ENCODE peak calls at places on chromosomes 12 and 14, in five cellular contexts. R is cardiac muscle cell, L is K562, E is ovary, V is trophoblast cell. W is an unnamed sample. For H3K4me1, the result is how much of the 10 kb centered on the place peaks cover.

GRCh38 chr12:108117163-108117849 is 11.8 kb upstream of the WSCD2 start:
- DNase-seq in R (no peak), L (peak), E (no peak), V (no peak), W (no peak)

GRCh38 chr12:230925-231671 is 17.1 kb upstream of the SLC6A12 start:
- DNase-seq in R (no peak), L (no peak), E (no peak), V (no peak), W (no peak)

GRCh38 chr12:81520064-81520945 is 238.8 kb downstream of the PPFIA2 start:
- DNase-seq in R (no peak), L (no peak), E (no peak), V (no peak), W (no peak)

GRCh38 chr14:77151918-77152588 is 10.5 kb upstream of the ZDHHC22 start:
- DNase-seq in R (peak), L (no peak), E (no peak), V (peak), W (peak)

GRCh38 chr12:133081408-133081806 is 684 bp downstream of the ZNF140 start:
- DNase-seq in R (no peak), L (no peak), E (peak), V (no peak), W (peak)

GRCh38 chr12:50922820-50923219 is 29.5 kb upstream of the HIGD1C start:
- DNase-seq in R (peak), L (no peak), E (no peak), V (no peak), W (no peak)

GRCh38 chr14:56338674-56339073 is 220.5 kb downstream of the PELI2 start:
- DNase-seq in R (no peak), L (no peak), E (no peak), V (no peak), W (no peak)

GRCh38 chr12:12441891-12442461 is 85.1 kb downstream of the BORCS5 start:
- DNase-seq in R (peak), L (no peak), E (no peak), V (peak), W (no peak)

GRCh38 chr12:45388545-45388944 is 172.7 kb downstream of the ANO6 start:
- DNase-seq in R (peak), L (peak), E (no peak), V (peak), W (no peak)

GRCh38 chr12:123085730-123086487 is 65.0 kb downstream of the PITPNM2 start:
- DNase-seq in R (no peak), L (no peak), E (no peak), V (peak), W (peak)

GRCh38 chr14:78983126-78983525 is 813.0 kb downstream of the NRXN3 start:
- DNase-seq in R (peak), L (no peak), E (no peak), V (no peak), W (no peak)

GRCh38 chr12:23921099-23921846 is 28.2 kb downstream of the SOX5 start:
- DNase-seq in R (peak), L (no peak), E (no peak), V (no peak), W (no peak)

GRCh38 chr12:52486166-52487105 is 6.6 kb downstream of the KRT6A start:
- DNase-seq in R (no peak), L (no peak), E (no peak), V (no peak), W (no peak)

GRCh38 chr12:33614630-33615029 is 175.0 kb upstream of the SYT10 start:
- DNase-seq in R (no peak), L (no peak), E (no peak), V (no peak), W (no peak)

GRCh38 chr12:76470028-76470939 is 89.3 kb downstream of the OSBPL8 start:
- DNase-seq in R (peak), L (peak), E (no peak), V (peak), W (no peak)

GRCh38 chr12:121059031-121059898 is 20.2 kb upstream of the OASL start:
- DNase-seq in R (no peak), L (no peak), E (no peak), V (no peak), W (no peak)

GRCh38 chr14:61812347-61813100 is 50.3 kb downstream of the SNAPC1 start:
- DNase-seq in R (peak), L (no peak), E (peak), V (no peak), W (no peak)

GRCh38 chr14:75279153-75279738 is 618 bp downstream of the FOS start:
- DNase-seq in R (peak), L (peak), E (peak), V (no peak), W (peak)

GRCh38 chr14:90453401-90453951 is 56.6 kb downstream of the CALM1 start:
- DNase-seq in R (peak), L (no peak), E (peak), V (no peak), W (no peak)

GRCh38 chr12:75933136-75933535 is 98.4 kb downstream of the PHLDA1 start:
- DNase-seq in R (peak), L (no peak), E (no peak), V (peak), W (no peak)

GRCh38 chr14:82710257-82710841 is 1176.7 kb upstream of the SEL1L start:
- DNase-seq in R (peak), L (peak), E (peak), V (peak), W (no peak)

GRCh38 chr14:105485720-105486332 is 860 bp upstream of the CRIP1 start:
- DNase-seq in R (peak), L (peak), E (no peak), V (peak), W (no peak)

GRCh38 chr12:46675736-46676135 is 150.1 kb downstream of the SLC38A4 start:
- DNase-seq in R (peak), L (no peak), E (peak), V (peak), W (no peak)

GRCh38 chr12:12533238-12533829 is 29.3 kb downstream of the DUSP16 start:
- DNase-seq in R (peak), L (peak), E (peak), V (peak), W (no peak)

GRCh38 chr12:118374909-118375308 is 1.4 kb upstream of the SUDS3 start:
- DNase-seq in R (no peak), L (no peak), E (no peak), V (no peak), W (no peak)

GRCh38 chr14:100031506-100032281 is 33.5 kb upstream of the EVL start:
- DNase-seq in R (peak), L (no peak), E (no peak), V (peak), W (no peak)

GRCh38 chr14:90060312-90060964 is 1.4 kb upstream of the KCNK13 start:
- DNase-seq in R (peak), L (peak), E (peak), V (peak), W (no peak)

GRCh38 chr14:101571004-101571403 is 9.7 kb downstream of the DIO3 start:
- DNase-seq in R (no peak), L (no peak), E (no peak), V (no peak), W (peak)

GRCh38 chr12:22082190-22082701 is 36.2 kb downstream of the CMAS start:
- DNase-seq in R (peak), L (peak), E (no peak), V (no peak), W (no peak)

GRCh38 chr14:26204362-26204953 is 393.4 kb downstream of the NOVA1 start:
- DNase-seq in R (peak), L (no peak), E (no peak), V (no peak), W (no peak)

GRCh38 chr12:47091009-47091408 is 11.2 kb upstream of the AMIGO2 start:
- DNase-seq in R (no peak), L (no peak), E (no peak), V (no peak), W (no peak)

GRCh38 chr14:24840204-24840893 is 206.4 kb upstream of the GZMB start:
- DNase-seq in R (no peak), L (no peak), E (no peak), V (peak), W (no peak)

GRCh38 chr14:75515631-75515999 is 6.7 kb upstream of the BATF start:
- DNase-seq in R (peak), L (no peak), E (no peak), V (no peak), W (peak)

GRCh38 chr12:72075401-72075800 is 136.8 kb downstream of the TPH2 start:
- DNase-seq in R (no peak), L (no peak), E (no peak), V (no peak), W (no peak)

GRCh38 chr12:46669720-46670119 is 156.1 kb downstream of the SLC38A4 start:
- DNase-seq in R (no peak), L (no peak), E (no peak), V (no peak), W (no peak)

GRCh38 chr14:74934476-74935339 is 11.6 kb upstream of the RPS6KL1 start:
- DNase-seq in R (peak), L (no peak), E (peak), V (no peak), W (peak)

GRCh38 chr12:46578190-46578982 is 205.8 kb upstream of the SLC38A2 start:
- DNase-seq in R (no peak), L (no peak), E (no peak), V (no peak), W (no peak)

GRCh38 chr12:124715121-124715990 is 147.9 kb upstream of the NCOR2 start:
- DNase-seq in R (no peak), L (peak), E (no peak), V (peak), W (no peak)

GRCh38 chr12:124718458-124718857 is 145.2 kb downstream of the SCARB1 start:
- DNase-seq in R (no peak), L (no peak), E (no peak), V (no peak), W (no peak)

GRCh38 chr12:124713436-124714082 is 146.1 kb upstream of the NCOR2 start:
- DNase-seq in R (peak), L (no peak), E (no peak), V (peak), W (no peak)

GRCh38 chr12:124718052-124718451 is 145.6 kb downstream of the SCARB1 start:
- DNase-seq in R (no peak), L (no peak), E (no peak), V (no peak), W (no peak)

GRCh38 chr12:124716208-124717141 is 147.2 kb downstream of the SCARB1 start:
- DNase-seq in R (no peak), L (no peak), E (no peak), V (no peak), W (no peak)
- H3K4me1 ChIP-seq in R (under half), L (under half), E (under half), V (under half), W (half or more)

GRCh38 chr12:54330442-54330841 is 5.5 kb downstream of the COPZ1 start:
- DNase-seq in R (no peak), L (no peak), E (no peak), V (no peak), W (no peak)
- H3K27ac ChIP-seq in R (peak), L (peak), E (no peak), V (peak), W (peak)

DNA sequence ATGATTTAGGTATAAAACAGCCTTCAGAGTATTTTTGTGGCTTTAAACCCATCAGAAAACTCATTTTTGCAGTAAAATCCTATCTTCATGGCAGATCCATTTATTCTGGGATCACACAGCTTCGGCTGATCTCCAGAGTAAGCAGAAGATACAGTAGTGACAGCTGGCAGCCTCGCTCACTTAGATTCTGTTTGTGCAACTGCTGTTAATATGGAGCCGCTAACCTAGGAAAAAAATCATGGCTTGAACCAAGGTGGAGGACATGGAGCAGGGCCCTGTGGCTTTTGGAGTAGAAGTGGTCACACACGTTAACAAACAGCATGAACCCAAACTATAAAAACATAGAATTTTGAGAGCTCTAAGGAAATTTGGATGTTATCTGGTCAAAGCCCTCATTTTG is 137.2 kb upstream of the ARHGAP5 start:
- DNase-seq in R (no peak), L (no peak), E (no peak), V (no peak), W (no peak)
- H3K4me1 ChIP-seq in R (under half), L (under half), E (under half), V (under half), W (under half)

DNA sequence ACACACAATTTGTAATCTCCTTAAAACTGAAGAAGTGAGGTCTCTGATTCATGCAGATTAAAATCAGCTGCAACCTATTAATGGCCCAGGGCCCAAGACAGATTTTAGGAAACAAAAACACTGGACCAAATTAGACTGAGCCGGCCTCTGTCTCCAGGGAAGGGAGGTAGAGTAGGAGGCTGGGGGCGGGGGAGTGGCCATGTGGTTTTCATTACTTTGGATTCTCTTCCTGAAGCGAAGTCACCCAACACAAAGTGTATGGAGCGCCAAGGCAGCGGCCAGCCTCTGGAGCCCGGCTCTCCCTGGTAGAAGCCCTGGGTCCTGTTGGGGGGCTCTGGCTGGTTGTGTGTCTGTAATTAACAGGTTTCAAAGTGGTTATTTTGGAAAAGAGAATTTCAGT is 282.7 kb downstream of the ZFP36L1 start:
- DNase-seq in R (peak), L (no peak), E (peak), V (no peak), W (no peak)
- H3K27ac ChIP-seq in R (peak), L (no peak), E (peak), V (no peak), W (peak)

W was measured in spleen.